ENCODE peak calls at places on chromosomes 2 and 18, in four cellular contexts. C is fibroblast of the aortic adventitia, M is GM03348, Q is sigmoid colon. D is an unnamed sample.

GRCh38 chr18:57859314-57859713 is 56.2 kb upstream of the ATP8B1 start:
- DNase-seq in C (no peak), M (no peak), Q (no peak), D (no peak)

GRCh38 chr2:216857131-216857550 is 2.7 kb downstream of the TNP1 start:
- DNase-seq in C (no peak), M (peak), Q (no peak), D (no peak)

GRCh38 chr2:233990261-233990798 is 60.2 kb upstream of the SPP2 start:
- DNase-seq in C (no peak), M (no peak), Q (no peak), D (no peak)

GRCh38 chr18:79934311-79935097 is 16.9 kb downstream of the SLC66A2 start:
- DNase-seq in C (no peak), M (no peak), Q (peak), D (no peak)

GRCh38 chr2:174442546-174443510 is 44.0 kb downstream of the GPR155 start:
- DNase-seq in C (peak), M (peak), Q (no peak), D (no peak)

GRCh38 chr2:25714740-25715139 is 41.4 kb upstream of the DTNB start:
- DNase-seq in C (no peak), M (peak), Q (no peak), D (no peak)

GRCh38 chr18:54116541-54117257 is 107.8 kb downstream of the MBD2 start:
- DNase-seq in C (peak), M (no peak), Q (no peak), D (no peak)

GRCh38 chr18:6633370-6633769 is 96.1 kb upstream of the ARHGAP28 start:
- DNase-seq in C (no peak), M (no peak), Q (no peak), D (no peak)

GRCh38 chr2:172931256-172931894 is 144.3 kb upstream of the MAP3K20 start:
- DNase-seq in C (peak), M (no peak), Q (no peak), D (peak)

GRCh38 chr18:6478111-6478510 is 63.4 kb upstream of the L3MBTL4 start:
- DNase-seq in C (no peak), M (no peak), Q (no peak), D (no peak)

GRCh38 chr18:47912343-47912742 is 18.1 kb downstream of the SMAD2 start:
- DNase-seq in C (peak), M (peak), Q (peak), D (no peak)

GRCh38 chr2:216657086-216657855 is 24.1 kb downstream of the IGFBP2 start:
- DNase-seq in C (no peak), M (no peak), Q (no peak), D (no peak)

GRCh38 chr18:9101730-9102390 is 639 bp upstream of the NDUFV2 start:
- DNase-seq in C (peak), M (peak), Q (no peak), D (no peak)

GRCh38 chr2:84856785-84857184 is 24.1 kb downstream of the TRABD2A start:
- DNase-seq in C (no peak), M (no peak), Q (no peak), D (no peak)

GRCh38 chr18:49628119-49628518 is 66.3 kb downstream of the LIPG start:
- DNase-seq in C (no peak), M (no peak), Q (no peak), D (no peak)

GRCh38 chr2:69601179-69601612 is 42.3 kb downstream of the AAK1 start:
- DNase-seq in C (peak), M (peak), Q (no peak), D (no peak)

GRCh38 chr2:47043142-47043890 is 111.8 kb downstream of the STPG4 start:
- DNase-seq in C (peak), M (peak), Q (peak), D (peak)

GRCh38 chr2:195820373-195820772 is 163.3 kb downstream of the SLC39A10 start:
- DNase-seq in C (peak), M (peak), Q (no peak), D (no peak)

GRCh38 chr2:206984206-206984605 is 44.9 kb downstream of the CPO start:
- DNase-seq in C (no peak), M (no peak), Q (no peak), D (no peak)

GRCh38 chr2:229153946-229154345 is 117.1 kb downstream of the PID1 start:
- DNase-seq in C (no peak), M (no peak), Q (no peak), D (no peak)

GRCh38 chr2:20106746-20107145 is 55.3 kb upstream of the LAPTM4A start:
- DNase-seq in C (no peak), M (no peak), Q (no peak), D (no peak)

GRCh38 chr2:128134573-128134972 is 43.6 kb downstream of the UGGT1 start:
- DNase-seq in C (no peak), M (no peak), Q (no peak), D (no peak)

GRCh38 chr18:50812834-50813233 is 7.0 kb downstream of the MRO start:
- DNase-seq in C (no peak), M (no peak), Q (no peak), D (no peak)

GRCh38 chr2:12087175-12087574 is 340.7 kb downstream of the LPIN1 start:
- DNase-seq in C (no peak), M (no peak), Q (no peak), D (no peak)

GRCh38 chr2:48728827-48729226 is 26.7 kb downstream of the LHCGR start:
- DNase-seq in C (no peak), M (no peak), Q (no peak), D (no peak)

D was measured in NCI-H2107.